ENCODE peak calls at places on chromosome 22, in five cellular contexts. One of them, this sample, is unnamed.
A peak's percentile ranks its signal among the peaks of the same experiment; 100 is the strongest.

GRCh38 chr22:36194971-36195370 is 6.6 kb downstream of the APOL4 start:
- DNase-seq in iPS DF 6.9: peak; percentile 25
- DNase-seq in prostate gland: peak; percentile 49
- DNase-seq in lower leg skin: no peak
- DNase-seq in GM12864: no peak
- DNase-seq in this sample: peak; percentile 27

GRCh38 chr22:49971232-49972162 is 10.9 kb downstream of the PIM3 start:
- DNase-seq in iPS DF 6.9: no peak
- DNase-seq in prostate gland: peak; percentile 51
- DNase-seq in lower leg skin: peak; percentile 77
- DNase-seq in GM12864: no peak
- DNase-seq in this sample: peak; percentile 83

GRCh38 chr22:29633514-29634312 is 30.3 kb downstream of the NF2 start:
- DNase-seq in iPS DF 6.9: no peak
- DNase-seq in prostate gland: no peak
- DNase-seq in lower leg skin: no peak
- DNase-seq in GM12864: no peak
- DNase-seq in this sample: no peak

GRCh38 chr22:37229805-37230672 is 14.0 kb downstream of the RAC2 start:
- DNase-seq in iPS DF 6.9: no peak
- DNase-seq in prostate gland: no peak
- DNase-seq in lower leg skin: peak; percentile 31
- DNase-seq in GM12864: peak; percentile 82
- DNase-seq in this sample: peak; percentile 91

GRCh38 chr22:20061481-20061861 is 18.6 kb upstream of the DGCR8 start:
- DNase-seq in iPS DF 6.9: no peak
- DNase-seq in prostate gland: no peak
- DNase-seq in lower leg skin: no peak
- DNase-seq in GM12864: no peak
- DNase-seq in this sample: no peak

GRCh38 chr22:50059185-50059880 is 1.2 kb upstream of the TTLL8 start:
- DNase-seq in iPS DF 6.9: peak; percentile 22
- DNase-seq in prostate gland: no peak
- DNase-seq in lower leg skin: no peak
- DNase-seq in GM12864: no peak
- DNase-seq in this sample: no peak

GRCh38 chr22:48654492-48654891 is 1173.2 kb downstream of the BRD1 start:
- DNase-seq in iPS DF 6.9: no peak
- DNase-seq in prostate gland: no peak
- DNase-seq in lower leg skin: no peak
- DNase-seq in GM12864: no peak
- DNase-seq in this sample: no peak

GRCh38 chr22:38718414-38718813 is 12.7 kb downstream of the GTPBP1 start:
- DNase-seq in iPS DF 6.9: no peak
- DNase-seq in prostate gland: peak; percentile 59
- DNase-seq in lower leg skin: peak; percentile 65
- DNase-seq in GM12864: no peak
- DNase-seq in this sample: no peak

GRCh38 chr22:36948273-36949055 is 35.0 kb downstream of the CSF2RB start:
- DNase-seq in iPS DF 6.9: no peak
- DNase-seq in prostate gland: no peak
- DNase-seq in lower leg skin: no peak
- DNase-seq in GM12864: no peak
- DNase-seq in this sample: no peak

GRCh38 chr22:37165066-37165465 is 15.3 kb upstream of the IL2RB start:
- DNase-seq in iPS DF 6.9: no peak
- DNase-seq in prostate gland: no peak
- DNase-seq in lower leg skin: no peak
- DNase-seq in GM12864: no peak
- DNase-seq in this sample: no peak

GRCh38 chr22:37764622-37765021 is 43.1 kb upstream of the GCAT start:
- DNase-seq in iPS DF 6.9: no peak
- DNase-seq in prostate gland: no peak
- DNase-seq in lower leg skin: no peak
- DNase-seq in GM12864: no peak
- DNase-seq in this sample: no peak

GRCh38 chr22:27755521-27756211 is 45.9 kb downstream of the MN1 start:
- DNase-seq in iPS DF 6.9: no peak
- DNase-seq in prostate gland: no peak
- DNase-seq in lower leg skin: no peak
- DNase-seq in GM12864: no peak
- DNase-seq in this sample: no peak

GRCh38 chr22:38051261-38051660 is 5.9 kb upstream of the PICK1 start:
- DNase-seq in iPS DF 6.9: no peak
- DNase-seq in prostate gland: no peak
- DNase-seq in lower leg skin: no peak
- DNase-seq in GM12864: no peak
- DNase-seq in this sample: no peak

GRCh38 chr22:49015993-49016908 is 811.4 kb downstream of the BRD1 start:
- DNase-seq in iPS DF 6.9: no peak
- DNase-seq in prostate gland: peak; percentile 17
- DNase-seq in lower leg skin: no peak
- DNase-seq in GM12864: no peak
- DNase-seq in this sample: no peak

GRCh38 chr22:29346659-29347058 is 31.2 kb upstream of the RASL10A start:
- DNase-seq in iPS DF 6.9: no peak
- DNase-seq in prostate gland: peak; percentile 86
- DNase-seq in lower leg skin: no peak
- DNase-seq in GM12864: no peak
- DNase-seq in this sample: no peak

GRCh38 chr22:19850482-19851109 is 4.1 kb downstream of the GNB1L start:
- DNase-seq in iPS DF 6.9: no peak
- DNase-seq in prostate gland: no peak
- DNase-seq in lower leg skin: no peak
- DNase-seq in GM12864: no peak
- DNase-seq in this sample: no peak

GRCh38 chr22:19197997-19198865 is 19.7 kb upstream of the SLC25A1 start:
- DNase-seq in iPS DF 6.9: no peak
- DNase-seq in prostate gland: no peak
- DNase-seq in lower leg skin: no peak
- DNase-seq in GM12864: no peak
- DNase-seq in this sample: no peak

GRCh38 chr22:32355760-32356159 is 1.9 kb upstream of the RFPL3 start:
- DNase-seq in iPS DF 6.9: peak; percentile 41
- DNase-seq in prostate gland: no peak
- DNase-seq in lower leg skin: no peak
- DNase-seq in GM12864: no peak
- DNase-seq in this sample: no peak

GRCh38 chr22:50271519-50271970 is 1.4 kb upstream of the MAPK11 start:
- DNase-seq in iPS DF 6.9: no peak
- DNase-seq in prostate gland: peak; percentile 45
- DNase-seq in lower leg skin: no peak
- DNase-seq in GM12864: no peak
- DNase-seq in this sample: no peak

GRCh38 chr22:49298834-49299750 is 528.6 kb downstream of the BRD1 start:
- DNase-seq in iPS DF 6.9: no peak
- DNase-seq in prostate gland: no peak
- DNase-seq in lower leg skin: no peak
- DNase-seq in GM12864: no peak
- DNase-seq in this sample: no peak

GRCh38 chr22:38872831-38873248 is 824 bp upstream of the CBX6 start:
- DNase-seq in iPS DF 6.9: no peak
- DNase-seq in prostate gland: peak; percentile 36
- DNase-seq in lower leg skin: peak; percentile 35
- DNase-seq in GM12864: no peak
- DNase-seq in this sample: no peak

GRCh38 chr22:23533328-23533762 is 46.7 kb downstream of the IGLL1 start:
- DNase-seq in iPS DF 6.9: no peak
- DNase-seq in prostate gland: no peak
- DNase-seq in lower leg skin: no peak
- DNase-seq in GM12864: no peak
- DNase-seq in this sample: no peak

GRCh38 chr22:38505595-38506117 is 455 bp downstream of the DDX17 start:
- DNase-seq in iPS DF 6.9: no peak
- DNase-seq in prostate gland: peak; percentile 65
- DNase-seq in lower leg skin: peak; percentile 47
- DNase-seq in GM12864: no peak
- DNase-seq in this sample: peak; percentile 58

GRCh38 chr22:48433647-48434046 is 1394.0 kb downstream of the BRD1 start:
- DNase-seq in iPS DF 6.9: no peak
- DNase-seq in prostate gland: no peak
- DNase-seq in lower leg skin: no peak
- DNase-seq in GM12864: no peak
- DNase-seq in this sample: no peak

GRCh38 chr22:49950396-49950994 is 10.1 kb upstream of the PIM3 start:
- DNase-seq in iPS DF 6.9: no peak
- DNase-seq in prostate gland: no peak
- DNase-seq in lower leg skin: no peak
- DNase-seq in GM12864: no peak
- DNase-seq in this sample: no peak

GRCh38 chr22:33873666-33874065 is 46.6 kb downstream of the LARGE1 start:
- DNase-seq in iPS DF 6.9: no peak
- DNase-seq in prostate gland: no peak
- DNase-seq in lower leg skin: no peak
- DNase-seq in GM12864: no peak
- DNase-seq in this sample: no peak

DNA sequence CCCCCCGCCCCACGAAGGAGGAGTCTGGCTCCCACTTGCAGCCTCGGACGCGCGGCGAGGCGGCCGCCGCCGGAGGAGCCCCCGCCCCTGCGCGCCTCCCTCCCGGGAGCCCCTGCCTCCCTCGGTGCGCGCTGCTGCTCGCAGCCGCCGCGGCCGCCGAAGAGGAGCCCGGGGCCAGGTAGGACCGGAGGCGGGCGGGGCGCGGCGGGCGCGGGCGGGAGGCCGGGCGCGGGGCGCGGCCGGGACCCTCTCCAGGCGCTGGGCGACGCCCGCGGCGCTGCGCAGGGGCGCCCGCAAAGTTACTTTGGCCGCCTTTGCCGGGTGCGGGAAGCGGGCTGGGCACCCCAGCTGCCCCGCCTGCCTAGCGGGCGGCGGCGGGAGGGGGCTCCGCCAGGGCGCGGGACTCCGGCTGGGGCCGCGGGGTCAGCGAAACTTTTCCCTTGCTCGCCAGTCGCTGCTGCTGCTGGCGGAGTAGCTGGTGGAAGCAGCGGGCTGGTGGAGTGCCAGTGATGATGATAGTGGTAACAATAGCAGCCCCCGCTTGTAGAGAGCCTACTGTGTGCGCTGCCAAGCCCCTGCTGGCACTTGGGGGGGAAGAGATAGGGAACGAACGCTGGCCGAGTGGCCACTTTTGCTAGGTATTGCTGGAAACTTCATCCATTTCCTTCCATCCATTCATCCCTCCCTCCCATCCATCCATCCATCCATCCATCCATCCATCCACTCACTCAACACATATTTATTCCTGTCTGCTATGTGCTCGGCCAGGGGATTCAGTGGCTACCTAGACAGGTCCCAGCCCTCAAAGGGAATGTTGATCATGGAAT is at the start of gene MPPED1:
- DNase-seq in iPS DF 6.9: no peak
- DNase-seq in prostate gland: no peak
- DNase-seq in lower leg skin: no peak
- DNase-seq in GM12864: no peak
- DNase-seq in this sample: no peak
- H3K4me3 ChIP-seq in iPS DF 6.9: peak within 1 kb of the TSS; percentile 46
- H3K4me3 ChIP-seq in prostate gland: peak within 1 kb of the TSS; percentile 23
- H3K4me3 ChIP-seq in lower leg skin: no peak within 1 kb of the TSS
- H3K4me3 ChIP-seq in GM12864: no peak within 1 kb of the TSS
- H3K4me3 ChIP-seq in this sample: no peak within 1 kb of the TSS

DNA sequence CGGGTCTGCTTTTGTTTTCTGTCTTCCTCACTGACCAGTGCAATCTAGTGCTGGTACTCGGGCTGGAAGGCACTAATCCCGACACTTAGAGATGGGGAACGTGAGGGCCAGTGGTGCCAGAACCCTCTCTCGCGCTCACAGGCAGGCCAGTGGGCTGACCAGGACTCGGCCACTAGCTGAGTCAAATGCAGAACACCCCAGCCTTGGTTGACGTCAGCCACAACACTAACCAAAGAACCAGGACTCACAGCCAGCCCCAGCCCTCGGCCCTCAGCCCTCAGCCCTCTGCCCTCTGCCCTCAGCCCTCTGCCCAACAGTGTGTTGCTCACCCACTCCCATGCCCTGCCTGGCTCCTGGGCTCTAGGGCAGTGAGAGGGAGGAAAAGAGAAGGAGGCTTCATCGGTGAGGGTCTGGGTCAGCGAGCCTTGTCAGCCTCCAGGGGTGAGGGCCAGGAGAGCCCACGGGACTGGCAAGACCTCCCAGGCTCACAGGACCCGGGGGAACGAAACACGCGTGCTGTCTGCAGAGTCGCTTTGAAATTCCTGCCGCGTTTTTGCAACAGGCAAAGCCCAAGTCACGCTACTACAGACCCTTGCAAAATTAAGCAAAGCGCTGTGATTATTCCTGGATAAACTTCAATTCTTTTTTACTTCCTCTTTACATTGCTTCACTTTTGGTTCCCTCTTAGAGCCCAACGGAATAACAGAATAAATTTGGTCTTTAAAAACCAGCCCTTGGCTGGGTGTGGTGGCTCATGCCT is 27.5 kb downstream of the KIAA0930 start:
- DNase-seq in iPS DF 6.9: no peak
- DNase-seq in prostate gland: no peak
- DNase-seq in lower leg skin: no peak
- DNase-seq in GM12864: no peak
- DNase-seq in this sample: peak; percentile 86
- H3K4me3 ChIP-seq in iPS DF 6.9: no peak overlapping the region
- H3K4me3 ChIP-seq in prostate gland: peak overlapping the region; percentile 9
- H3K4me3 ChIP-seq in lower leg skin: no peak overlapping the region
- H3K4me3 ChIP-seq in GM12864: no peak overlapping the region
- H3K4me3 ChIP-seq in this sample: peak overlapping the region; percentile 51

GRCh38 chr22:17264321-17265052 is 45.3 kb upstream of the ADA2 start:
- DNase-seq in iPS DF 6.9: no peak
- DNase-seq in prostate gland: no peak
- DNase-seq in lower leg skin: no peak
- DNase-seq in GM12864: no peak
- DNase-seq in this sample: no peak
- H3K4me3 ChIP-seq in iPS DF 6.9: no peak overlapping the region
- H3K4me3 ChIP-seq in prostate gland: no peak overlapping the region
- H3K4me3 ChIP-seq in lower leg skin: no peak overlapping the region
- H3K4me3 ChIP-seq in GM12864: no peak overlapping the region
- H3K4me3 ChIP-seq in this sample: no peak overlapping the region

GRCh38 chr22:42720263-42721044 is at the start of gene A4GALT:
- DNase-seq in iPS DF 6.9: no peak
- DNase-seq in prostate gland: no peak
- DNase-seq in lower leg skin: no peak
- DNase-seq in GM12864: no peak
- DNase-seq in this sample: no peak

GRCh38 chr22:42719133-42719532 is 1.5 kb downstream of the A4GALT start:
- DNase-seq in iPS DF 6.9: no peak
- DNase-seq in prostate gland: no peak
- DNase-seq in lower leg skin: no peak
- DNase-seq in GM12864: no peak
- DNase-seq in this sample: no peak

GRCh38 chr22:42724062-42724461 is 3.4 kb upstream of the A4GALT start:
- DNase-seq in iPS DF 6.9: no peak
- DNase-seq in prostate gland: no peak
- DNase-seq in lower leg skin: no peak
- DNase-seq in GM12864: no peak
- DNase-seq in this sample: no peak

GRCh38 chr22:42719656-42720262 is 911 bp downstream of the A4GALT start:
- DNase-seq in iPS DF 6.9: no peak
- DNase-seq in prostate gland: no peak
- DNase-seq in lower leg skin: no peak
- DNase-seq in GM12864: no peak
- DNase-seq in this sample: no peak

DNA sequence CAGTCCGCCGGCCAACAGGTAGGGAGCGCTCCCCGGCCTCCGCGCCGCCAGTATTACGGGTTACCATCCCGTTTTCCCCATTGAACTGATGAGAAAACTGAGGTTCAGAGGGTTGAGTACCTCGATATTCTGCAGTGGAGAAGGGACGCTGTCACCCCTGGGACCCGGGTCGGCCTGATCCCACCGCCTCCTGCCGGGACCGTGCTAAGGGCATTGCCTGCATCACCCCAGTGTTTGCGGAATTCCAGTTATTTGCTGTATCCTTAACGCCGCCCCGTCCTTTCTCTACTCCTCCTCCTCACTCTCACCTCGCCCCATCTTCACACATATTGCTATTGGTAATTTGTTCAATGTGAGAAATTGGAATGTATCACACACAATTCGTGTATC is 370 bp upstream of the A4GALT start:
- DNase-seq in iPS DF 6.9: no peak
- DNase-seq in prostate gland: no peak
- DNase-seq in lower leg skin: no peak
- DNase-seq in GM12864: no peak
- DNase-seq in this sample: no peak
- H3K4me3 ChIP-seq in iPS DF 6.9: peak overlapping the region; percentile 70
- H3K4me3 ChIP-seq in prostate gland: peak overlapping the region; percentile 88
- H3K4me3 ChIP-seq in lower leg skin: peak overlapping the region; percentile 55
- H3K4me3 ChIP-seq in GM12864: peak overlapping the region; percentile 64
- H3K4me3 ChIP-seq in this sample: no peak overlapping the region

This sample was measured in HL-60.